ENCODE peak calls at places on chromosomes 6 and 20, in seven cellular contexts. O is GM20000; Y is H4; W is NCI-H774; R is OCI-LY7; D is stimulated activated CD4-positive, alpha-beta T cell treated with anti-CD3 and anti-CD28 coated beads, Interleukin-4, amount 100 ng/mL, for 24 hours; C is GM12864. N is an unnamed sample.

GRCh38 chr6:14231546-14232280 is 114.1 kb downstream of the CD83 start:
- DNase-seq in O (no peak), Y (no peak), W (no peak), R (no peak), D (no peak), C (no peak), N (no peak)

GRCh38 chr20:44809380-44810060 is 826 bp downstream of the RIMS4 start:
- DNase-seq in O (no peak), Y (no peak), W (no peak), R (no peak), D (no peak), C (no peak), N (no peak)

GRCh38 chr6:75450903-75451302 is 42.7 kb downstream of the FILIP1 start:
- DNase-seq in O (no peak), Y (peak; percentile 21), W (no peak), R (no peak), D (no peak), C (no peak), N (no peak)

GRCh38 chr6:73308712-73309533 is 45.2 kb downstream of the DPPA5 start:
- DNase-seq in O (no peak), Y (no peak), W (no peak), R (peak; percentile 61), D (no peak), C (no peak), N (no peak)

GRCh38 chr6:42787018-42787611 is 5.3 kb downstream of the BICRAL start:
- DNase-seq in O (no peak), Y (no peak), W (no peak), R (no peak), D (no peak), C (no peak), N (no peak)

GRCh38 chr20:47011984-47012383 is 117.3 kb downstream of the EYA2 start:
- DNase-seq in O (no peak), Y (no peak), W (no peak), R (no peak), D (no peak), C (no peak), N (no peak)

GRCh38 chr20:9514461-9515210 is at the start of gene LAMP5:
- DNase-seq in O (no peak), Y (no peak), W (no peak), R (no peak), D (no peak), C (no peak), N (no peak)

GRCh38 chr6:111657146-111657545 is 51.5 kb upstream of the TRAF3IP2 start:
- DNase-seq in O (no peak), Y (no peak), W (no peak), R (no peak), D (no peak), C (no peak), N (no peak)

GRCh38 chr6:134253681-134254080 is 64.2 kb downstream of the SGK1 start:
- DNase-seq in O (no peak), Y (no peak), W (no peak), R (no peak), D (no peak), C (no peak), N (no peak)

GRCh38 chr6:75167851-75168250 is 38.0 kb downstream of the COL12A1 start:
- DNase-seq in O (no peak), Y (no peak), W (no peak), R (no peak), D (no peak), C (no peak), N (no peak)

GRCh38 chr6:54718541-54719023 is 128.0 kb upstream of the FAM83B start:
- DNase-seq in O (no peak), Y (no peak), W (peak; percentile 38), R (no peak), D (no peak), C (no peak), N (no peak)

GRCh38 chr6:13916230-13916944 is 8.4 kb upstream of the RNF182 start:
- DNase-seq in O (no peak), Y (no peak), W (no peak), R (peak; percentile 26), D (no peak), C (no peak), N (no peak)

GRCh38 chr6:16450285-16450684 is 211.9 kb downstream of the GMPR start:
- DNase-seq in O (no peak), Y (no peak), W (no peak), R (no peak), D (no peak), C (no peak), N (no peak)

GRCh38 chr20:24775966-24776365 is 173.1 kb upstream of the CST7 start:
- DNase-seq in O (no peak), Y (no peak), W (no peak), R (no peak), D (no peak), C (no peak), N (no peak)

GRCh38 chr20:35564905-35565304 is 23.0 kb downstream of the ERGIC3 start:
- DNase-seq in O (no peak), Y (no peak), W (no peak), R (no peak), D (no peak), C (no peak), N (no peak)

GRCh38 chr6:38955876-38956275 is 92.7 kb upstream of the GLP1R start:
- DNase-seq in O (no peak), Y (no peak), W (no peak), R (no peak), D (no peak), C (no peak), N (no peak)

GRCh38 chr6:67736161-67736560 is 898.9 kb upstream of the ADGRB3 start:
- DNase-seq in O (no peak), Y (no peak), W (no peak), R (no peak), D (no peak), C (no peak), N (no peak)

GRCh38 chr20:47036091-47036880 is 141.6 kb downstream of the EYA2 start:
- DNase-seq in O (no peak), Y (no peak), W (no peak), R (no peak), D (no peak), C (no peak), N (no peak)

GRCh38 chr20:18717062-18717461 is 96.5 kb upstream of the SCP2D1 start:
- DNase-seq in O (no peak), Y (no peak), W (peak; percentile 21), R (no peak), D (no peak), C (no peak), N (no peak)

GRCh38 chr20:24998121-24998520 is 5.6 kb upstream of the APMAP start:
- DNase-seq in O (no peak), Y (no peak), W (no peak), R (no peak), D (no peak), C (no peak), N (no peak)

GRCh38 chr6:38160831-38161230 is 341.3 kb downstream of the ZFAND3 start:
- DNase-seq in O (no peak), Y (no peak), W (no peak), R (no peak), D (no peak), C (no peak), N (no peak)

N was measured in stimulated activated naive CD8-positive, alpha-beta T cell treated with anti-CD3 and anti-CD28 coated beads, Interleukin-15, Interleukin-2, amounts not matched to agents 100 U/mL and 50 U/mL, for 24 hours.